ENCODE peak calls at places on chromosome 21, in seven cellular contexts. M is central memory CD4-positive, alpha-beta T cell; B is stimulated activated CD4-positive, alpha-beta T cell treated with anti-CD3 and anti-CD28 coated beads, Interleukin-12 subunit alpha, Interleukin-12 subunit beta, amount 100 ng/mL, for 4 hours; O is NCI-H460; N is NCI-H82; Z is T1000; S is T47D. Y is an unnamed sample.

GRCh38 chr21:29441651-29442050 is 142.9 kb downstream of the BACH1 start:
- DNase-seq in M (no peak), B (no peak), O (no peak), N (no peak), Z (no peak), S (no peak), Y (no peak)

GRCh38 chr21:28943631-28944030 is 49.0 kb downstream of the LTN1 start:
- DNase-seq in M (no peak), B (no peak), O (no peak), N (no peak), Z (no peak), S (no peak), Y (no peak)

GRCh38 chr21:29805110-29805509 is 134.7 kb downstream of the GRIK1 start:
- DNase-seq in M (no peak), B (no peak), O (no peak), N (no peak), Z (no peak), S (no peak), Y (no peak)

GRCh38 chr21:46115441-46116188 is 17.7 kb downstream of the COL6A2 start:
- DNase-seq in M (no peak), B (no peak), O (no peak), N (no peak), Z (no peak), S (no peak), Y (peak)

GRCh38 chr21:30839304-30839703 is 9.7 kb upstream of the KRTAP7-1 start:
- DNase-seq in M (no peak), B (peak), O (peak), N (peak), Z (no peak), S (peak), Y (no peak)

GRCh38 chr21:38980416-38981319 is 174.9 kb downstream of the ETS2 start:
- DNase-seq in M (no peak), B (no peak), O (no peak), N (no peak), Z (no peak), S (no peak), Y (no peak)

GRCh38 chr21:31282095-31282709 is 61.9 kb downstream of the TIAM1 start:
- DNase-seq in M (no peak), B (no peak), O (no peak), N (no peak), Z (peak), S (no peak), Y (no peak)

GRCh38 chr21:36860736-36861594 is 105.5 kb downstream of the HLCS start:
- DNase-seq in M (no peak), B (no peak), O (peak), N (no peak), Z (no peak), S (no peak), Y (no peak)

GRCh38 chr21:46168238-46168637 is 12.9 kb upstream of the FTCD start:
- DNase-seq in M (no peak), B (no peak), O (no peak), N (no peak), Z (no peak), S (no peak), Y (peak)